ENCODE peak calls at places on chromosomes 6 and 20, in four cellular contexts. T is esophagus muscularis mucosa; H is activated CD4-positive, alpha-beta T cell treated with anti-CD3 and anti-CD28 coated beads, Interleukin-2, amount 10 ng/mL, durations not matched to agents 24 days and 14 days; F is effector CD8-positive, alpha-beta T cell. A is an unnamed sample.

GRCh38 chr6:106973018-106973840 is 1.3 kb downstream of the CD24 start:
- DNase-seq in F (no peak), T (no peak), H (no peak), A (peak)

GRCh38 chr6:34383171-34383631 is 9.3 kb downstream of the NUDT3 start:
- DNase-seq in T (no peak), F (no peak), H (no peak), A (peak)

GRCh38 chr6:53924821-53925422 is 130.1 kb downstream of the LRRC1 start:
- DNase-seq in H (no peak), T (no peak), F (no peak), A (no peak)

GRCh38 chr6:169162968-169163903 is 90.4 kb downstream of the THBS2 start:
- DNase-seq in F (no peak), T (no peak), H (no peak), A (no peak)

GRCh38 chr20:1810926-1811620 is 84.1 kb upstream of the SIRPA start:
- DNase-seq in F (no peak), T (peak), H (no peak), A (no peak)

GRCh38 chr20:21361266-21361665 is 36.1 kb downstream of the NKX2-4 start:
- DNase-seq in H (no peak), F (no peak), T (no peak), A (no peak)

GRCh38 chr6:79676785-79677736 is 45.9 kb downstream of the SH3BGRL2 start:
- DNase-seq in H (no peak), T (no peak), F (no peak), A (no peak)

GRCh38 chr6:76876922-76877553 is 586.3 kb downstream of the HTR1B start:
- DNase-seq in F (no peak), H (peak), T (no peak), A (peak)

GRCh38 chr6:125574604-125575003 is 174.8 kb upstream of the HEY2 start:
- DNase-seq in T (no peak), F (no peak), H (no peak), A (no peak)

GRCh38 chr20:23606652-23607049 is 934 bp upstream of the CST9 start:
- DNase-seq in F (peak), H (peak), T (peak), A (peak)

GRCh38 chr6:131281471-131282270 is 146.4 kb downstream of the AKAP7 start:
- DNase-seq in F (peak), T (no peak), H (peak), A (peak)

GRCh38 chr20:14582855-14583254 is 245.4 kb upstream of the FLRT3 start:
- DNase-seq in F (no peak), T (no peak), H (no peak), A (no peak)

GRCh38 chr6:136791296-136792065 is 796 bp downstream of the MAP3K5 start:
- DNase-seq in H (peak), F (no peak), T (peak), A (peak)

GRCh38 chr6:118705799-118706481 is 54.5 kb upstream of the CEP85L start:
- DNase-seq in F (no peak), H (peak), T (no peak), A (no peak)

GRCh38 chr6:12363651-12364381 is 73.7 kb downstream of the EDN1 start:
- DNase-seq in T (no peak), H (no peak), F (no peak), A (no peak)

GRCh38 chr20:53735536-53736050 is 142.0 kb upstream of the ZNF217 start:
- DNase-seq in F (no peak), T (no peak), H (no peak), A (no peak)

GRCh38 chr6:48389146-48390043 is 278.4 kb upstream of the PTCHD4 start:
- DNase-seq in T (no peak), F (no peak), H (no peak), A (no peak)

GRCh38 chr20:33999025-33999629 is 5.4 kb downstream of the RALY start:
- DNase-seq in F (no peak), H (no peak), T (no peak), A (no peak)

GRCh38 chr20:48313346-48313745 is 514.5 kb downstream of the PREX1 start:
- DNase-seq in F (no peak), H (no peak), T (no peak), A (no peak)

GRCh38 chr6:24344981-24345380 is 12.9 kb downstream of the DCDC2 start:
- DNase-seq in H (no peak), F (no peak), T (no peak), A (no peak)

GRCh38 chr20:53736757-53737403 is 143.2 kb upstream of the ZNF217 start:
- DNase-seq in F (no peak), T (no peak), H (peak), A (no peak)

GRCh38 chr20:41261790-41262717 is 55.5 kb downstream of the ZHX3 start:
- DNase-seq in H (no peak), F (no peak), T (no peak), A (no peak)

GRCh38 chr6:52231411-52232127 is 12.7 kb downstream of the IL17F start:
- DNase-seq in T (no peak), F (no peak), H (peak), A (no peak)

GRCh38 chr6:88179692-88180091 is 13.5 kb upstream of the CNR1 start:
- DNase-seq in T (no peak), F (no peak), H (no peak), A (no peak)

GRCh38 chr6:137016366-137016765 is 28.4 kb downstream of the IL20RA start:
- DNase-seq in F (no peak), T (no peak), H (no peak), A (no peak)

A was measured in nephron progenitor cell.